ENCODE peak calls at places on chromosome 22, in five cellular contexts. P, G, X, K and O are unnamed samples.

GRCh38 chr22:26894766-26895485 is 237.5 kb downstream of the MIAT start:
- DNase-seq in P (no peak), G (no peak), X (no peak), K (no peak), O (no peak)

GRCh38 chr22:27650572-27650971 is 151.0 kb downstream of the MN1 start:
- DNase-seq in P (no peak), G (no peak), X (no peak), K (no peak), O (no peak)

GRCh38 chr22:22395230-22395629 is 113.3 kb downstream of the ZNF280B start:
- DNase-seq in P (no peak), G (no peak), X (no peak), K (no peak), O (no peak)

GRCh38 chr22:30044369-30044768 is 35.9 kb upstream of the HORMAD2 start:
- DNase-seq in P (no peak), G (no peak), X (no peak), K (no peak), O (no peak)

GRCh38 chr22:18023509-18024275 is 669 bp downstream of the MICAL3 start:
- DNase-seq in P (peak), G (no peak), X (no peak), K (no peak), O (no peak)

GRCh38 chr22:46069518-46070214 is 80.7 kb upstream of the PPARA start:
- DNase-seq in P (peak), G (no peak), X (no peak), K (no peak), O (peak)

GRCh38 chr22:37485006-37485713 is 1.0 kb downstream of the MFNG start:
- DNase-seq in P (no peak), G (peak), X (peak), K (peak), O (no peak)

GRCh38 chr22:25451480-25452114 is 112.9 kb upstream of the GRK3 start:
- DNase-seq in P (no peak), G (no peak), X (no peak), K (no peak), O (no peak)

GRCh38 chr22:37747090-37747714 is 50.4 kb downstream of the TRIOBP start:
- DNase-seq in P (no peak), G (no peak), X (no peak), K (no peak), O (no peak)

GRCh38 chr22:41762980-41763779 is 37.3 kb upstream of the CCDC134 start:
- DNase-seq in P (no peak), G (no peak), X (no peak), K (no peak), O (no peak)

GRCh38 chr22:38112361-38112760 is 1.9 kb upstream of the BAIAP2L2 start:
- DNase-seq in P (no peak), G (no peak), X (no peak), K (no peak), O (no peak)

GRCh38 chr22:48366056-48366455 is 1461.6 kb downstream of the BRD1 start:
- DNase-seq in P (no peak), G (no peak), X (no peak), K (no peak), O (no peak)

GRCh38 chr22:19873960-19874306 is 19.3 kb upstream of the GNB1L start:
- DNase-seq in P (no peak), G (no peak), X (no peak), K (no peak), O (no peak)

GRCh38 chr22:35380537-35381423 is at the start of gene HMOX1:
- DNase-seq in P (peak), G (peak), X (no peak), K (no peak), O (peak)

GRCh38 chr22:39809772-39810557 is 83.6 kb downstream of the ENTHD1 start:
- DNase-seq in P (no peak), G (no peak), X (no peak), K (no peak), O (no peak)

GRCh38 chr22:43411981-43412807 is at the start of gene MPPED1:
- DNase-seq in P (no peak), G (no peak), X (no peak), K (no peak), O (no peak)

GRCh38 chr22:50537765-50538164 is 7.9 kb upstream of the KLHDC7B start:
- DNase-seq in P (no peak), G (no peak), X (no peak), K (no peak), O (no peak)

GRCh38 chr22:29313126-29314071 is 2.1 kb downstream of the RASL10A start:
- DNase-seq in P (no peak), G (no peak), X (no peak), K (no peak), O (no peak)

GRCh38 chr22:38067028-38067415 is 9.8 kb downstream of the PICK1 start:
- DNase-seq in P (no peak), G (no peak), X (no peak), K (no peak), O (no peak)

GRCh38 chr22:27810566-27810965 is 9.0 kb upstream of the MN1 start:
- DNase-seq in P (no peak), G (no peak), X (no peak), K (no peak), O (no peak)